ENCODE peak calls at places on chromosomes 3 and 15, in four cellular contexts. One of them, this sample, is unnamed.

GRCh38 chr3:153070153-153070868 is 91.7 kb upstream of the RAP2B start:
- DNase-seq in HepG2: no peak
- DNase-seq in GM12878: no peak
- DNase-seq in K562: peak; percentile 60
- DNase-seq in this sample: no peak

GRCh38 chr3:152175576-152175883 is 93.2 kb upstream of the MBNL1 start:
- DNase-seq in GM12878: no peak
- DNase-seq in HepG2: no peak
- DNase-seq in K562: no peak
- DNase-seq in this sample: no peak

GRCh38 chr3:101252307-101252706 is 68.1 kb downstream of the IMPG2 start:
- DNase-seq in HepG2: no peak
- DNase-seq in K562: no peak
- DNase-seq in GM12878: no peak
- DNase-seq in this sample: no peak

GRCh38 chr15:67358812-67359211 is 104.2 kb downstream of the IQCH start:
- DNase-seq in K562: no peak
- DNase-seq in GM12878: no peak
- DNase-seq in HepG2: peak; percentile 20
- DNase-seq in this sample: no peak

GRCh38 chr3:188916934-188917391 is 254.8 kb upstream of the TPRG1 start:
- DNase-seq in K562: no peak
- DNase-seq in HepG2: no peak
- DNase-seq in GM12878: peak; percentile 19
- DNase-seq in this sample: no peak

GRCh38 chr15:25416693-25417092 is 22.1 kb downstream of the UBE3A start:
- DNase-seq in GM12878: peak; percentile 71
- DNase-seq in HepG2: no peak
- DNase-seq in K562: no peak
- DNase-seq in this sample: no peak

GRCh38 chr3:196388946-196389345 is 43.3 kb downstream of the UBXN7 start:
- DNase-seq in K562: no peak
- DNase-seq in HepG2: no peak
- DNase-seq in GM12878: no peak
- DNase-seq in this sample: no peak

GRCh38 chr3:13347390-13347966 is 72.6 kb downstream of the NUP210 start:
- DNase-seq in K562: no peak
- DNase-seq in GM12878: no peak
- DNase-seq in HepG2: no peak
- DNase-seq in this sample: no peak

GRCh38 chr15:74451322-74451721 is 9.6 kb downstream of the UBL7 start:
- DNase-seq in HepG2: no peak
- DNase-seq in K562: no peak
- DNase-seq in GM12878: no peak
- DNase-seq in this sample: no peak

GRCh38 chr3:182969277-182969676 is 11.1 kb downstream of the DCUN1D1 start:
- DNase-seq in HepG2: no peak
- DNase-seq in GM12878: no peak
- DNase-seq in K562: no peak
- DNase-seq in this sample: no peak

GRCh38 chr3:118987466-118987865 is 47.2 kb downstream of the IGSF11 start:
- DNase-seq in K562: no peak
- DNase-seq in GM12878: no peak
- DNase-seq in HepG2: no peak
- DNase-seq in this sample: no peak

GRCh38 chr3:55157736-55158135 is 229.9 kb upstream of the LRTM1 start:
- DNase-seq in K562: no peak
- DNase-seq in GM12878: no peak
- DNase-seq in HepG2: no peak
- DNase-seq in this sample: no peak

GRCh38 chr3:180594631-180595348 is 7.2 kb upstream of the TTC14 start:
- DNase-seq in HepG2: peak; percentile 13
- DNase-seq in K562: peak; percentile 32
- DNase-seq in GM12878: peak; percentile 26
- DNase-seq in this sample: no peak
- TF ChIP-seq TARDBP in HepG2: no peak
- TF ChIP-seq TARDBP in K562: no peak
- TF ChIP-seq TARDBP in GM12878: no peak
- TF ChIP-seq TARDBP in this sample: no peak

GRCh38 chr3:82002993-82003642 is 241.7 kb upstream of the GBE1 start:
- DNase-seq in GM12878: no peak
- DNase-seq in HepG2: no peak
- DNase-seq in K562: no peak
- DNase-seq in this sample: no peak

GRCh38 chr3:82000350-82000749 is 238.9 kb upstream of the GBE1 start:
- DNase-seq in GM12878: no peak
- DNase-seq in HepG2: no peak
- DNase-seq in K562: no peak
- DNase-seq in this sample: no peak

GRCh38 chr3:82000773-82001172 is 239.3 kb upstream of the GBE1 start:
- DNase-seq in HepG2: no peak
- DNase-seq in GM12878: no peak
- DNase-seq in K562: no peak
- DNase-seq in this sample: no peak

GRCh38 chr3:82001276-82001953 is 240.0 kb upstream of the GBE1 start:
- DNase-seq in GM12878: no peak
- DNase-seq in HepG2: no peak
- DNase-seq in K562: no peak
- DNase-seq in this sample: no peak

GRCh38 chr3:82005266-82005665 is 243.8 kb upstream of the GBE1 start:
- DNase-seq in HepG2: no peak
- DNase-seq in K562: no peak
- DNase-seq in GM12878: no peak
- DNase-seq in this sample: no peak
- TF ChIP-seq SP1 in HepG2: no peak
- TF ChIP-seq SP1 in K562: no peak
- TF ChIP-seq SP1 in GM12878: no peak
- TF ChIP-seq SP1 in this sample: no peak

DNA sequence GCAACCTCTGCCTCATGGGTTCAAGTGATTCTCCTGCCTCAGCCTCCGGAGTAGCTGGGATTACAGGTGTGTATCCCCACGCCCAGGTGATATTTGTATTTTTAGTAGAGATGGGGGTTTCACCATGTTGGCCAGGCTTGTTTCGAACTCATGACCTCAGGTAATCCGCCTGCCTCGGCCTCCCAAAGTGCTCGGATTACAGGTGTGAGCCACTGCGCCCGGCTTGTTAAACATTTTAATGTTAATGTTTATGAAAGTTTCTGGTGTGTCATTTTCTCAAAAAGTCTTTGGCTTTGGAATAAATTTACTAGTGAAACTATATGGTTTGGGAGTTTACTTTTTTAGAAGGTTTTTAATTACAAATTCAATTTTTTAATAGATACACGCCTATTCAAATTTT is 698.8 kb downstream of the MECOM start:
- DNase-seq in K562: no peak
- DNase-seq in GM12878: no peak
- DNase-seq in HepG2: no peak
- DNase-seq in this sample: no peak
- TF ChIP-seq FOXM1 in K562: no peak
- TF ChIP-seq FOXM1 in GM12878: no peak
- TF ChIP-seq FOXM1 in HepG2: no peak
- TF ChIP-seq FOXM1 in this sample: no peak

GRCh38 chr3:156801746-156802145 is 24.4 kb upstream of the LEKR1 start:
- DNase-seq in GM12878: no peak
- DNase-seq in K562: no peak
- DNase-seq in HepG2: no peak
- DNase-seq in this sample: no peak
- TF ChIP-seq TARDBP in GM12878: no peak
- TF ChIP-seq TARDBP in K562: no peak
- TF ChIP-seq TARDBP in HepG2: no peak
- TF ChIP-seq TARDBP in this sample: no peak

GRCh38 chr15:71551566-71551965 is 258.8 kb upstream of the NR2E3 start:
- DNase-seq in HepG2: no peak
- DNase-seq in GM12878: no peak
- DNase-seq in K562: no peak
- DNase-seq in this sample: no peak

GRCh38 chr15:71547066-71547465 is 263.3 kb upstream of the NR2E3 start:
- DNase-seq in K562: no peak
- DNase-seq in HepG2: no peak
- DNase-seq in GM12878: no peak
- DNase-seq in this sample: peak; percentile 40

GRCh38 chr15:71548317-71548908 is 261.9 kb upstream of the NR2E3 start:
- DNase-seq in HepG2: no peak
- DNase-seq in GM12878: no peak
- DNase-seq in K562: no peak
- DNase-seq in this sample: no peak

GRCh38 chr15:71549100-71549499 is 261.3 kb upstream of the NR2E3 start:
- DNase-seq in K562: no peak
- DNase-seq in HepG2: no peak
- DNase-seq in GM12878: no peak
- DNase-seq in this sample: no peak

GRCh38 chr15:71549697-71550096 is 260.7 kb upstream of the NR2E3 start:
- DNase-seq in GM12878: no peak
- DNase-seq in HepG2: no peak
- DNase-seq in K562: no peak
- DNase-seq in this sample: no peak
- TF ChIP-seq SP1 in GM12878: no peak
- TF ChIP-seq SP1 in HepG2: no peak
- TF ChIP-seq SP1 in K562: no peak
- TF ChIP-seq SP1 in this sample: no peak

GRCh38 chr3:59149166-59149565 is 99.3 kb upstream of the CFAP20DC start:
- DNase-seq in GM12878: no peak
- DNase-seq in K562: no peak
- DNase-seq in HepG2: no peak
- DNase-seq in this sample: no peak
- TF ChIP-seq FOXM1 in GM12878: no peak
- TF ChIP-seq FOXM1 in K562: no peak
- TF ChIP-seq FOXM1 in HepG2: no peak
- TF ChIP-seq FOXM1 in this sample: no peak

GRCh38 chr3:184620799-184621119 is 59.2 kb downstream of the EPHB3 start:
- DNase-seq in HepG2: no peak
- DNase-seq in K562: no peak
- DNase-seq in GM12878: no peak
- DNase-seq in this sample: no peak

GRCh38 chr3:184618793-184619192 is 57.2 kb downstream of the EPHB3 start:
- DNase-seq in GM12878: no peak
- DNase-seq in HepG2: no peak
- DNase-seq in K562: no peak
- DNase-seq in this sample: no peak

GRCh38 chr3:184616416-184616815 is 54.8 kb downstream of the EPHB3 start:
- DNase-seq in GM12878: no peak
- DNase-seq in K562: no peak
- DNase-seq in HepG2: no peak
- DNase-seq in this sample: no peak

GRCh38 chr3:184619348-184619747 is 57.8 kb downstream of the EPHB3 start:
- DNase-seq in HepG2: no peak
- DNase-seq in K562: no peak
- DNase-seq in GM12878: no peak
- DNase-seq in this sample: no peak

DNA sequence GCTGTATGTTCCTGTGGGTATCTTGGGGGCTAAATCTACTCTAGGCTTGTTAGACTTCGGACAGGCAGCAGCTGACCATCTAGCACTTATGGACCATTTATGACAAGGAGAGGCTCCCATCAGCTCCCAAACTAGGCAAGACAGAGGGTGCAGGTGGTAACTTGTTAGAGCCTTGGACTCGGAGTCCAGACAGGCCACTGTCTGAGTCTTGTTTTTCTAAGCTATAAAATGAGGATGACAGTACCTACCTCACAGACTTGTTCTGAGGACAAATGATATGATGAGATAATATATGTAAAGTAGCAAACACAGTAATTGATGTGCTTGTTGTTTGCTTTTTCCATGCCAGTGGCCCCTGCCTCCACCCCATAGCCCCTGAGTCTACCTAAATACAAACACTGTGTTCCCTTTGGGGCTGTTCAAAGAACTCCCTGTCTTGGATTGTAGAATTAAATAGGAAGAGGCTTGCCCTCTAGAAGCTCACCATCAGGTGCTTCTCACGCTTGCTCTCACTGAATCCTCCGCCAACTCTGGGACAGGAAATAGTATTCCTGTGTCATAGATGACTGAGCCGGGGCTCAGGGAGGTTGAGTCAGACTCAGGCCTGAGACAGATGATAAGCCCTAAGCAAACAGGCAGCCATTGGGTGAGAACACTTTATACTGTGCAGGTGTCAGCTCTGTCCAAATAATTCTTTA is 58.7 kb downstream of the EPHB3 start:
- DNase-seq in HepG2: no peak
- DNase-seq in K562: peak; percentile 21
- DNase-seq in GM12878: no peak
- DNase-seq in this sample: no peak
- TF ChIP-seq TARDBP in HepG2: no peak
- TF ChIP-seq TARDBP in K562: no peak
- TF ChIP-seq TARDBP in GM12878: no peak
- TF ChIP-seq TARDBP in this sample: no peak

GRCh38 chr3:184477940-184478339 is 83.6 kb upstream of the EPHB3 start:
- DNase-seq in K562: no peak
- DNase-seq in GM12878: no peak
- DNase-seq in HepG2: no peak
- DNase-seq in this sample: no peak

GRCh38 chr3:184474907-184475306 is 86.7 kb upstream of the EPHB3 start:
- DNase-seq in K562: no peak
- DNase-seq in GM12878: no peak
- DNase-seq in HepG2: no peak
- DNase-seq in this sample: no peak

GRCh38 chr3:184471439-184471838 is 90.1 kb upstream of the EPHB3 start:
- DNase-seq in GM12878: no peak
- DNase-seq in K562: no peak
- DNase-seq in HepG2: no peak
- DNase-seq in this sample: no peak

GRCh38 chr3:184467171-184467570 is 87.3 kb downstream of the CHRD start:
- DNase-seq in HepG2: no peak
- DNase-seq in GM12878: no peak
- DNase-seq in K562: no peak
- DNase-seq in this sample: no peak

DNA sequence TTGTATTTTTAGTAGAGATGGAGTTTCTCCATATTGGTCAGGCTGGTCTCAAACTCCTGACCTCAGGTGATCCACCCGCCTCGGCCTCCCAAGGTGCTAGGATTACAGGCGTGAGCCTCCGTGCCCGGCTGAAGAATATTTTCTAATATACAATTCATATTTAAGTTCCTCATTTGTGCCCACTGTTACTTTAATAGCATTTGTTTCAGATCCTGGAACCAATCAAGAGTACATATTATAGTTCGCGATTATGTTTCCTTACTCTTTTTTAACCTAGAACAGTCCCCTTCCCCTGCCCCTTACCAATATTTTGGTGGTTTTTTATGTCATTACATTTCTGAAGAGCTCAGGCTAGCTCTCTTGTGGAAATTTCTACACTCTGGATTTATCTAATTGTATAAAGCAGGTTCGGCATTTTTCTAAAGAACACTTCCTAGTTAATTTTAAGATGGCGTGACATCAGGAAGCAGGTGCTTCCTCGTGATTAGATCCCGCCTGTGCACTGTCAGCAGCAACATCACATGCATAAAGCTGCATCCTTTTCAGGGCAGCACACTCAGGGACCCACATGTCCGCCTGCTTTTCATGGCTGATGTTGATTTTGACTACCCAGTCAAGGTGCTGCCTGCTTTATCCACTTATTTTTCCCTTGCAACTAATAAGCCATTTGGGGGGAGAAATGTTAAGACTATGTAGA is 88.7 kb upstream of the EPHB3 start:
- DNase-seq in HepG2: no peak
- DNase-seq in K562: no peak
- DNase-seq in GM12878: no peak
- DNase-seq in this sample: no peak
- TF ChIP-seq SP1 in HepG2: no peak
- TF ChIP-seq SP1 in K562: no peak
- TF ChIP-seq SP1 in GM12878: no peak
- TF ChIP-seq SP1 in this sample: no peak

GRCh38 chr3:44984335-44984734 is 8.3 kb downstream of the EXOSC7 start:
- DNase-seq in K562: no peak
- DNase-seq in GM12878: no peak
- DNase-seq in HepG2: no peak
- DNase-seq in this sample: no peak
- TF ChIP-seq FOXM1 in K562: no peak
- TF ChIP-seq FOXM1 in GM12878: no peak
- TF ChIP-seq FOXM1 in HepG2: no peak
- TF ChIP-seq FOXM1 in this sample: no peak